ENCODE peak calls at places on chromosomes 4 and X, in four cellular contexts. N is spleen, Q is RWPE1, M is ovary. O is an unnamed sample.

GRCh38 chrX:65744965-65745364 is 77.5 kb downstream of the MSN start:
- DNase-seq in M (no peak), Q (no peak), N (no peak), O (no peak)

GRCh38 chr4:683982-684571 is 4.9 kb downstream of the SLC49A3 start:
- DNase-seq in N (peak), M (peak), Q (no peak), O (no peak)

GRCh38 chr4:82380344-82380743 is 6.6 kb upstream of the HNRNPD start:
- DNase-seq in M (no peak), N (no peak), Q (no peak), O (no peak)

GRCh38 chr4:173237152-173237551 is 68.5 kb downstream of the GALNT7 start:
- DNase-seq in M (no peak), Q (no peak), N (no peak), O (no peak)

GRCh38 chr4:42656736-42656985 is 244 bp downstream of the ATP8A1 start:
- DNase-seq in M (no peak), N (no peak), Q (no peak), O (no peak)

GRCh38 chr4:6951880-6952381 is 42.3 kb downstream of the TBC1D14 start:
- DNase-seq in N (peak), M (no peak), Q (no peak), O (no peak)

GRCh38 chrX:40996886-40997530 is 88.2 kb upstream of the USP9X start:
- DNase-seq in N (no peak), Q (peak), M (no peak), O (no peak)

GRCh38 chr4:2305766-2306501 is 44.0 kb upstream of the MXD4 start:
- DNase-seq in N (peak), Q (no peak), M (no peak), O (no peak)

GRCh38 chr4:111855308-111855707 is 289.9 kb upstream of the FAM241A start:
- DNase-seq in M (no peak), N (no peak), Q (no peak), O (no peak)

GRCh38 chr4:143337600-143338287 is 1.1 kb downstream of the GAB1 start:
- DNase-seq in N (no peak), Q (no peak), M (peak), O (no peak)

GRCh38 chr4:122912810-122913575 is 9.4 kb downstream of the NUDT6 start:
- DNase-seq in N (no peak), Q (no peak), M (no peak), O (no peak)

GRCh38 chrX:2631743-2632532 is 59.2 kb upstream of the CD99 start:
- DNase-seq in Q (no peak), M (no peak), N (no peak), O (no peak)

GRCh38 chr4:177308125-177308524 is 1.5 kb upstream of the NEIL3 start:
- DNase-seq in M (no peak), N (no peak), Q (peak), O (no peak)

GRCh38 chr4:77052352-77052751 is 23.4 kb downstream of the CCNI start:
- DNase-seq in M (peak), Q (peak), N (no peak), O (peak)

DNA sequence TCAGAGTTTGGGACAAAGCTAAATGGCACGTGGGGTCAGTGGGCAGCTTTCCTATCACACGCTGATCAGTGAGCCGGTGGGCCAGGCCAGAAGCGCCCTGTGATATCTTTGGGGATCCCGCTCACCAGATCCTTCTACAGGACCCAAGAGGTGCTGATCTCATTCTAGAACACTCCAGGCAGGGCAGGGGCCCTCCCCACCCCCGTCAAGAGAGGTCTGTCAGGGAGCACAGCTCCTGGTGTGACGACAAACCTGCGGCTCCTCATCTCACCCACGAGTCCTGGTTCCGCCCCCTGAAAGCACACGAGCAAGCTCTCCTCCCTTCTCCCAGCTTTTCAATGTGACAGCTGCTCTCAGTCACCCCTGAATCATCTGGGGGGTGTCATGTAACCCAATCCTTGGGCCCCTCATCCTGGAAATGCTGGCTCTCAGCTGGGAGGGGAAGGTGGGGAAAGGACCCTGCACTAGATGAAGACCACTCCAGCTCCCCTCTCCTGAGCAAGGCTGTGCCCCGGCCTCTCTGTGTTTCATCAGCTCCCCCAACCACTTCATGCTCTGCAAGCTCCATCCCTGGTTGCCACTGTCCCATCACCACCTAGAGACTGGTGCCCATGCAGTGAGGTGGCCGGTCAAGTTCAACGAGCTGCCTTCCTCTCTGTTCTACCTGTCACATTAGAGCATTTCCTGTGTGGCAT is 4.6 kb downstream of the HCFC1 start:
- DNase-seq in N (no peak), M (no peak), Q (no peak), O (peak)
- H3K27ac ChIP-seq in N (peak), M (no peak), Q (peak), O (peak)

GRCh38 chr4:11050766-11051165 is 366.2 kb upstream of the CLNK start:
- DNase-seq in N (no peak), M (no peak), Q (no peak), O (no peak)

GRCh38 chr4:11053601-11054000 is 369.0 kb upstream of the CLNK start:
- DNase-seq in N (no peak), Q (no peak), M (no peak), O (no peak)

DNA sequence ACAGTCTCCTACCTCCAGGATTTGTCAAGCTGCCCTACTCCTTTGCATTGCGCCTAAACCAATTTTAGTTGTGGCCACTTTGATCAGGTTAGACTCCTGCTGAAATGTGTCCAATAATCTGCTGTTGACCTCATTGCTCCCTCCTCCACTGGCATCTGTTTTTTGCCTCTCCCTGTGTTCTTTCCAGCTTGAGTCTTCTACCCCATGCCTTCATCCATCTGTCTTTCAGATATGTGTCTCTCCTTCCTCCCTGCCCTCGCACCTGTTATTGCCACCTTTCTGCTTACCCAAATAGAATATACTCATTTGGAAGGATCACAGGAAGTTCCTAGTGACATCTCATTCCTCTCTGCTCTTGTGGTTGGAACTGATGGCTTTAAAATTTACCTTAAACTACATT is 366.6 kb upstream of the CLNK start:
- DNase-seq in N (no peak), M (no peak), Q (no peak), O (no peak)
- TF ChIP-seq CTCF in N (no peak), M (no peak), Q (no peak), O (no peak)

DNA sequence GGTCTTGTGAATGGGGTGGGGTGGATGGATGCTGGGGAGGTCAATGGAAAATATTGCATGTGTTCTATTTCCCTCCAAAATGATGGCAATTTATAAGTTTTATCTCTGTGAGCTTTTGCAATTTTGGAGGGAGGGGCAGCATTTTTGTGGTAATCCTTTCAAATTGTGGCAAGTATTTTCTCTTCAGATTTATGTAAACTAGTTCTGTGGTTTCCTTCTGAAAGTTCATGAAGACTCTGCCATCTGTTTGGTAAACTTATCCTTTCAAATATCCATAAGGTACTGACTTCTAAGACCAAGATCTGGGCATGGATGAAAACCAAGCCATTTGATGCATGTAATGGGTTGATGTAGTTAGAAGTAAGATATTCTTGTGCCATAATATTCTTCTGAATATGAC is 216.0 kb upstream of the GIMD1 start:
- DNase-seq in Q (no peak), N (no peak), M (no peak), O (no peak)
- H3K27ac ChIP-seq in Q (no peak), N (no peak), M (no peak), O (no peak)

GRCh38 chr4:124304936-124305335 is 407.6 kb downstream of the ANKRD50 start:
- DNase-seq in N (no peak), M (no peak), Q (no peak), O (no peak)
- TF ChIP-seq CTCF in N (no peak), M (no peak), Q (no peak), O (no peak)

DNA sequence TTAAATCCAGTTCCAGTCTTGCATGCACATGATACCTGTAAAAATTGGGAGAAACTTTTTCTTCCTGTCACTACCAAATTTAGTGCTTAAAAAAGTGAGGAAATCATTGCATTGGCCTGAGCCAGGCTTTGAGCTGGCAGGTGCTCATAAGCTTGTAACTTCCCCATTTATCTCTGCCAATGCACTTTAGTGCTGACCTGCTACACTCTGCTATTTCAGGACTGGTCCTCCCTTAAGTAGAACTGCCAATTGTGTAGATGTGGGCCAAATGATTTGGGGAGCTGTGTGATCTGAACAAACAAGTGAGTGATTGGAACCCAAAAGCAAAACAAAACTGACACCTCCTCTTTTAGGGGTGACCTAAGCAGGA is 51.8 kb downstream of the ZNF827 start:
- DNase-seq in M (no peak), Q (no peak), N (no peak), O (no peak)
- H3K27ac ChIP-seq in M (no peak), Q (no peak), N (no peak), O (no peak)

GRCh38 chr4:40228497-40229365 is 31.9 kb downstream of the RHOH start:
- DNase-seq in M (no peak), N (no peak), Q (no peak), O (no peak)
- TF ChIP-seq CTCF in M (no peak), N (no peak), Q (no peak), O (peak)

DNA sequence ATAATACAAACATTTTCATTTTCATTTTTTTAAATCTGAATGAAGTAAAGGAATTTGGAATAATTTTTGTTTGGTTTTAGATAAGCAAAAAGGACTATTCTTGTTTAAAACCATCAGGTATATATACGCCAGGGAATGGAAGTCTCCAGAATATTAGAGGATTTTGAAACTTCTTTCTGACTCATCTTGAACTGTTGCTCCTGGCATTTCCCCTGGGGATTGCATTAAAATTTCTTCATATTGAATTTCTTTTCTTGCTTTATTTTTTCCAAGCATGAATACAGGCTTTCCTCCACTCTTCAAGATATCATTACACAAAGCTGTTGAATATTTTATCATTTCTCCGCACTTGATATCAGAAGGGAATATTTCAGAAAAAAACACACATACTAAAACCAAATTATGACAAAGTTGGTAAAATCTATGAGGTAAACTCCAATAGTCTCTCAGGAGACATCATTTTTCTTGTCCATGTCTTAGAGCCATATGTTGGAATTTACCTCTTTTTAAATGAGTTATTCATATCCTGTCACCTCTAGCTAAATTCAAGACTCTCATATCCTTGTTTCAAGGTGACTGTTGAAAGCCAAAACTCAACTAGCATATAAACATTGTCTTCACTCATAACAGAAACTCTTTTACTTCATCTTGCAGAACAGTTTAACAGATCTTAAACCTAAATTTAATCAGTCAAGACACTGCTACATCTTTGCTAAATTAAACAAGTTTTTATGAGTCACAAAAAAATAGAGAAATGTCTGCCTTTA is 20.7 kb upstream of the CSN1S1 start:
- DNase-seq in M (no peak), N (no peak), Q (no peak), O (no peak)
- H3K27ac ChIP-seq in M (no peak), N (no peak), Q (no peak), O (no peak)

DNA sequence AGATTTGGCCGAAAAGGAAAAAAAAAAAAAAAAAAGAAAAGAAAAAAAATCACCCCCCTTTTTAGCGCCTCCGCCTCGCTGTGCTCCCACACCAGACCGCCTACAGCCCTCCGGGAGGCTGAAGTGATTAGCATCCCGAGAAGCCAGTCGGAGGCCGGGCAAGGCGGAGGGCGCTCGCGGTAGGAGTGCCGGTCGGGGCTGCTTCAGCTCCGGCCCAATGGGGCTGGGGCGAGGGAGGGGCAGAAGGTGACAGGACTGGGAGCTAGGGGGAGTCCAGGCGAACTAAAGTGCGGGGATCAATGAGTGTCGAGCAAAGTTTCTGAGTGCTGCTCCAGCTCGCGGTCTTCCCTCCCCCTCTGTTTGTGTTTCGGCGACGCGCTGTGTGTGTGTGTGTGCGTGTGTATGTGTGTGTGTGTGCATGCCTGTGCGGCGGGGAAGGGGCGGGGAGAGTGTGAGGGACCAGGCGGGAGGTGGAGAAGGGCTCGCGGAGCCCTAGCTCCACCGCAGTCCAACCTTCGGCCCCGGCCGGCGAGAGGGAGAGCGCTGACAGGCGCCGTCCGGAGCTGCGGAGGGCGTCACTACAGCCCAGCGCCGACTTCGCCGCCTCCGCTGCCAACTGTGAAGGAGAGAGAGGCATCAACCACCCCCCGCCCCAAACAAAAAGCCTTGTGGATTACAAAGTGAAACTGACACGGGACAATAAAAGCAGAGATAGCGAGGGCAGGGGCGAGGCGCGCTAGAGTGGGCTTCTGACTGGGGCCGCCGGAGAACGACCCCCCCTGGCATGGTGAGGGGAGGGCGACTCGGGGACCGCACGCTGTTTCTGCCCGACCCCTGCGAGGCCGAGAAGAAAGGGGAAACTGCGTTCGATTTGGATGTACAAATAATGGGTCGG is at the start of gene FAT4:
- DNase-seq in N (peak), Q (peak), M (peak), O (no peak)
- TF ChIP-seq CTCF in N (no peak), Q (no peak), M (peak), O (no peak)

DNA sequence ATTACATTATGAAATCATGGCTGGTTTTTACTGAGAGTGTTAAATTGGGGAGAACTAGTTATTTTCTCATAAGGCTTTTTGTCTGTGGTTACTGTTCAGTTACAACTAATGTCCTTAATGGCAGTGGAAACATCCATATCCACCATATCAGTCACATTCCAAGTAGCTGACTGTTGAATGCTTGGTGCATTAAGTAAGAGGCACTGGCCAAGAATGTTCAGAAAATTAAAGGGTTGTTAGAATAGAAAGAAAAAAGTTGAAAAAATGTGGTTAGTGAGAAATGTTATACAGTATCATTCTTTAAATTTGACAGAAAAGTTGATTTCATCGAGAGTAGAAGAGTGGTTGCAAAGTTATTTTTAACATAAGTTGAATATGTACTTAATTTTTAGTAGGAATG is 2407.3 kb downstream of the ARAP2 start:
- DNase-seq in Q (peak), M (no peak), N (no peak), O (no peak)
- H3K27ac ChIP-seq in Q (no peak), M (no peak), N (no peak), O (no peak)